ENCODE peak calls at places on chromosomes 4 and X, in ten cellular contexts. S, V, J, K, G, O, I, F, Z and D are unnamed samples. For H3K36me3 and H3K4me1, the result is how much of the 10 kb centered on the place peaks cover.

GRCh38 chr4:86326399-86326798 is 33.5 kb downstream of the MAPK10 start:
- DNase-seq in S (no peak), V (no peak), J (no peak), K (no peak), G (no peak), O (no peak), I (no peak), F (no peak), Z (no peak), D (no peak)

GRCh38 chrX:38561951-38562719 is 793 bp downstream of the TSPAN7 start:
- DNase-seq in S (peak), V (peak), J (no peak), K (no peak), G (peak), O (peak), I (no peak), F (no peak), Z (no peak), D (no peak)

GRCh38 chr4:47160095-47160494 is 128.7 kb downstream of the GABRB1 start:
- DNase-seq in S (no peak), V (no peak), J (no peak), K (no peak), G (no peak), O (no peak), I (no peak), F (no peak), Z (no peak), D (no peak)

GRCh38 chrX:53357799-53358530 is 64.5 kb downstream of the SMC1A start:
- DNase-seq in S (no peak), V (no peak), J (no peak), K (no peak), G (peak), O (peak), I (no peak), F (no peak), Z (peak), D (no peak)

GRCh38 chr4:147480891-147481576 is at the start of gene EDNRA:
- DNase-seq in S (peak), V (no peak), J (no peak), K (no peak), G (peak), O (no peak), I (no peak), F (no peak), Z (peak), D (no peak)

GRCh38 chr4:128649575-128650205 is 159.8 kb upstream of the JADE1 start:
- DNase-seq in S (no peak), V (no peak), J (no peak), K (no peak), G (no peak), O (no peak), I (no peak), F (no peak), Z (peak), D (no peak)

GRCh38 chr4:133597252-133597651 is 448.2 kb downstream of the PCDH10 start:
- DNase-seq in S (no peak), V (no peak), J (no peak), K (no peak), G (no peak), O (no peak), I (no peak), F (no peak), Z (peak), D (no peak)

GRCh38 chr4:124948976-124949597 is 236.6 kb upstream of the ANKRD50 start:
- DNase-seq in S (no peak), V (no peak), J (no peak), K (no peak), G (no peak), O (no peak), I (no peak), F (no peak), Z (peak), D (no peak)

GRCh38 chr4:158299459-158300007 is 89.2 kb downstream of the TMEM144 start:
- DNase-seq in S (no peak), V (no peak), J (no peak), K (no peak), G (no peak), O (peak), I (no peak), F (no peak), Z (no peak), D (no peak)

GRCh38 chrX:135388841-135389240 is 32.9 kb upstream of the SMIM10L2A start:
- DNase-seq in S (no peak), V (no peak), J (no peak), K (no peak), G (no peak), O (no peak), I (no peak), F (no peak), Z (no peak), D (no peak)

GRCh38 chr4:138796761-138797160 is 218.8 kb upstream of the NOCT start:
- DNase-seq in S (no peak), V (no peak), J (no peak), K (no peak), G (no peak), O (no peak), I (no peak), F (no peak), Z (no peak), D (no peak)

GRCh38 chrX:53714580-53715335 is 28.2 kb upstream of the HUWE1 start:
- DNase-seq in S (peak), V (peak), J (no peak), K (peak), G (no peak), O (peak), I (no peak), F (peak), Z (peak), D (no peak)

GRCh38 chr4:1246901-1247810 is 1.8 kb downstream of the CTBP1 start:
- DNase-seq in S (peak), V (no peak), J (no peak), K (peak), G (peak), O (no peak), I (no peak), F (no peak), Z (no peak), D (no peak)

GRCh38 chrX:122866527-122866926 is 317.6 kb upstream of the GRIA3 start:
- DNase-seq in S (no peak), V (no peak), J (no peak), K (no peak), G (no peak), O (no peak), I (no peak), F (no peak), Z (peak), D (no peak)

GRCh38 chr4:155535802-155536454 is 130.7 kb upstream of the GUCY1A1 start:
- DNase-seq in S (no peak), V (no peak), J (no peak), K (no peak), G (no peak), O (no peak), I (no peak), F (no peak), Z (no peak), D (no peak)

GRCh38 chrX:153560000-153560399 is 38.9 kb downstream of the CCNQ start:
- DNase-seq in S (no peak), V (no peak), J (no peak), K (no peak), G (no peak), O (peak), I (no peak), F (no peak), Z (peak), D (no peak)

GRCh38 chrX:39158801-39159657 is 357.8 kb downstream of the MID1IP1 start:
- DNase-seq in S (peak), V (no peak), J (no peak), K (no peak), G (no peak), O (peak), I (no peak), F (no peak), Z (peak), D (no peak)

GRCh38 chr4:152278505-152279301 is 257.2 kb downstream of the FBXW7 start:
- DNase-seq in S (peak), V (no peak), J (no peak), K (no peak), G (no peak), O (no peak), I (no peak), F (no peak), Z (no peak), D (peak)

GRCh38 chr4:189659302-189659701 is 281.4 kb upstream of the FRG1 start:
- DNase-seq in S (no peak), V (no peak), J (no peak), K (no peak), G (no peak), O (peak), I (no peak), F (no peak), Z (no peak), D (peak)

GRCh38 chrX:17531500-17531899 is 156.5 kb downstream of the NHS start:
- DNase-seq in S (no peak), V (no peak), J (no peak), K (no peak), G (no peak), O (no peak), I (no peak), F (no peak), Z (no peak), D (no peak)

GRCh38 chrX:72306851-72307645 is 1.3 kb upstream of the CITED1 start:
- DNase-seq in S (peak), V (peak), J (no peak), K (no peak), G (peak), O (peak), I (peak), F (peak), Z (peak), D (no peak)

GRCh38 chr4:120524237-120524636 is 398.3 kb downstream of the PRDM5 start:
- DNase-seq in S (no peak), V (no peak), J (no peak), K (no peak), G (no peak), O (no peak), I (no peak), F (no peak), Z (no peak), D (no peak)

GRCh38 chr4:82043809-82044137 is 330.0 kb downstream of the HNRNPD start:
- DNase-seq in S (peak), V (no peak), J (no peak), K (no peak), G (no peak), O (peak), I (no peak), F (no peak), Z (no peak), D (no peak)

GRCh38 chrX:153726286-153727107 is 1.8 kb downstream of the ABCD1 start:
- DNase-seq in S (peak), V (peak), J (no peak), K (peak), G (peak), O (peak), I (no peak), F (peak), Z (peak), D (peak)

GRCh38 chrX:133005038-133005437 is 46.6 kb upstream of the HS6ST2 start:
- DNase-seq in S (no peak), V (no peak), J (no peak), K (peak), G (peak), O (no peak), I (no peak), F (no peak), Z (peak), D (no peak)

GRCh38 chrX:133007458-133007857 is 49.0 kb upstream of the HS6ST2 start:
- DNase-seq in S (no peak), V (no peak), J (no peak), K (no peak), G (no peak), O (no peak), I (no peak), F (no peak), Z (no peak), D (no peak)

DNA sequence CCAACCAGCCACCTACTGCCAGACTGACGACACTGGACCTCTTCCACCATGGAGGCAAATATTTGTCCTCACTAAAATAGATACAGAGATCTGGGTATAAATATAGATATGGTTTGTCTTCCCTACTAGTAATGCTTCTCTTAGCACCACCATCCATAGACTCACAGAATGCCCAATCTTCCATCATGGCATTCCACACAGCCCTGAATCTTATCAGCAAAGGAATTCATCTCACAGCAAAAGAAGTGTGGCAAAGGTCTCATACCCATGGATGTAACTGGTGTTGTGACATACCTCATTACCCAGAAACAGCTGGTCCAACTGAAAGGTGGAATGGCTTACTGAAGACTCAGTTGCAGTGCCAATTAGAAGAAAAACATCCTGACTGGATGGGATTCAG is 47.2 kb upstream of the HS6ST2 start:
- DNase-seq in S (no peak), V (no peak), J (no peak), K (no peak), G (no peak), O (no peak), I (no peak), F (no peak), Z (no peak), D (no peak)
- H3K36me3 ChIP-seq in S (under half), V (under half), J (under half), K (under half), G (under half), O (under half), I (under half), F (under half), Z (under half), D (under half)

GRCh38 chr4:110867251-110867960 is 244.5 kb upstream of the PITX2 start:
- DNase-seq in S (no peak), V (no peak), J (no peak), K (no peak), G (no peak), O (no peak), I (no peak), F (no peak), Z (no peak), D (no peak)
- H3K4me1 ChIP-seq in S (under half), V (under half), J (under half), K (under half), G (under half), O (under half), I (under half), F (under half), Z (under half), D (under half)

GRCh38 chrX:12611471-12611870 is 179.7 kb upstream of the PRPS2 start:
- DNase-seq in S (no peak), V (no peak), J (no peak), K (no peak), G (no peak), O (no peak), I (no peak), F (no peak), Z (no peak), D (no peak)

GRCh38 chrX:12615061-12615460 is 176.2 kb upstream of the PRPS2 start:
- DNase-seq in S (no peak), V (no peak), J (no peak), K (no peak), G (no peak), O (no peak), I (no peak), F (no peak), Z (no peak), D (no peak)

GRCh38 chrX:12614266-12614665 is 176.9 kb upstream of the PRPS2 start:
- DNase-seq in S (no peak), V (no peak), J (no peak), K (no peak), G (no peak), O (no peak), I (no peak), F (no peak), Z (no peak), D (no peak)

DNA sequence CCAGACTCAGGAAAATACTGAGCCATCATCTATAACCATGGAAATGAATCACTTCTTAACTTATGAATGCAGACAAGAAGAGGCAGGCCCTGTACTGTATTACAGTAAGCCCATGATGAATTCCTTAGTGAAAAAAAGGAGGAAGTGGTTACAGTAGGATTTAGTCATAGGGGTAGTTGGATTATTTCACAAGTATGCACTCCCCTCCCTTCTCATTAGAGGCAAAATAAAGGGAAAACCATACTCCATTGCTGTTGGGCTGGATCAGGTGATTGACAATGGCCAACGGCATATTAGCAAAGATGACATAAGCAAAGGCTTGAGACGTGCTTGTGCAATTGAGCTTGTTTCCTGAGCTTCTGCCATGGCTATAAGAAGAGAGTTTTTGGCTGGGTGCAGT is 181.1 kb upstream of the PRPS2 start:
- DNase-seq in S (no peak), V (no peak), J (no peak), K (no peak), G (no peak), O (no peak), I (no peak), F (no peak), Z (peak), D (no peak)
- H3K27ac ChIP-seq in S (no peak), V (no peak), J (no peak), K (no peak), G (no peak), O (no peak), I (no peak), F (no peak), Z (no peak), D (no peak)

GRCh38 chrX:8845469-8845868 is 44.3 kb upstream of the FAM9A start:
- DNase-seq in S (no peak), V (no peak), J (no peak), K (no peak), G (no peak), O (no peak), I (no peak), F (no peak), Z (no peak), D (no peak)
- H3K36me3 ChIP-seq in S (under half), V (under half), J (under half), K (under half), G (under half), O (under half), I (under half), F (under half), Z (under half), D (under half)

GRCh38 chr4:73706811-73707210 is 33.6 kb upstream of the CXCL8 start:
- DNase-seq in S (no peak), V (no peak), J (no peak), K (no peak), G (no peak), O (no peak), I (no peak), F (no peak), Z (no peak), D (no peak)
- H3K4me1 ChIP-seq in S (under half), V (under half), J (under half), K (under half), G (under half), O (under half), I (under half), F (under half), Z (under half), D (under half)

GRCh38 chr4:17356926-17357325 is 155.0 kb downstream of the QDPR start:
- DNase-seq in S (no peak), V (no peak), J (no peak), K (no peak), G (no peak), O (no peak), I (no peak), F (no peak), Z (no peak), D (no peak)
- H3K27ac ChIP-seq in S (no peak), V (no peak), J (no peak), K (no peak), G (no peak), O (no peak), I (no peak), F (no peak), Z (no peak), D (no peak)

GRCh38 chr4:169571435-169571834 is 40.9 kb downstream of the NEK1 start:
- DNase-seq in S (no peak), V (no peak), J (no peak), K (no peak), G (no peak), O (no peak), I (no peak), F (no peak), Z (no peak), D (no peak)
- H3K36me3 ChIP-seq in S (under half), V (under half), J (under half), K (under half), G (under half), O (under half), I (under half), F (under half), Z (under half), D (under half)